ENCODE peak calls at places on chromosomes 2 and 18, in four cellular contexts. One of them, this sample, is unnamed.

GRCh38 chr18:24024425-24024824 is 9.9 kb downstream of the TTC39C start:
- DNase-seq in skeletal muscle cell: no peak
- DNase-seq in caudate nucleus: no peak
- DNase-seq in HTR-8/SVneo: no peak
- DNase-seq in this sample: no peak

GRCh38 chr2:8627692-8628085 is 54.2 kb upstream of the ID2 start:
- DNase-seq in caudate nucleus: no peak
- DNase-seq in HTR-8/SVneo: no peak
- DNase-seq in skeletal muscle cell: no peak
- DNase-seq in this sample: no peak

GRCh38 chr2:136008205-136008865 is 22.9 kb upstream of the DARS1 start:
- DNase-seq in skeletal muscle cell: no peak
- DNase-seq in caudate nucleus: no peak
- DNase-seq in HTR-8/SVneo: no peak
- DNase-seq in this sample: peak; percentile 86

GRCh38 chr18:79290876-79291275 is 104.9 kb upstream of the NFATC1 start:
- DNase-seq in caudate nucleus: no peak
- DNase-seq in HTR-8/SVneo: no peak
- DNase-seq in skeletal muscle cell: no peak
- DNase-seq in this sample: no peak

GRCh38 chr2:136492901-136493300 is 272.4 kb upstream of the THSD7B start:
- DNase-seq in caudate nucleus: no peak
- DNase-seq in HTR-8/SVneo: no peak
- DNase-seq in skeletal muscle cell: no peak
- DNase-seq in this sample: no peak

GRCh38 chr2:138013651-138014050 is 49.4 kb downstream of the HNMT start:
- DNase-seq in HTR-8/SVneo: no peak
- DNase-seq in caudate nucleus: no peak
- DNase-seq in skeletal muscle cell: no peak
- DNase-seq in this sample: no peak

GRCh38 chr2:186523781-186524180 is 37.7 kb downstream of the ZC3H15 start:
- DNase-seq in HTR-8/SVneo: no peak
- DNase-seq in skeletal muscle cell: no peak
- DNase-seq in caudate nucleus: no peak
- DNase-seq in this sample: no peak

GRCh38 chr2:216474925-216475670 is 23.5 kb upstream of the RPL37A start:
- DNase-seq in HTR-8/SVneo: no peak
- DNase-seq in skeletal muscle cell: no peak
- DNase-seq in caudate nucleus: no peak
- DNase-seq in this sample: no peak

GRCh38 chr2:227248876-227249275 is 76.2 kb upstream of the MFF start:
- DNase-seq in caudate nucleus: no peak
- DNase-seq in skeletal muscle cell: no peak
- DNase-seq in HTR-8/SVneo: no peak
- DNase-seq in this sample: no peak

GRCh38 chr2:193482557-193482956 is 1287.8 kb upstream of the TMEFF2 start:
- DNase-seq in skeletal muscle cell: no peak
- DNase-seq in caudate nucleus: no peak
- DNase-seq in HTR-8/SVneo: no peak
- DNase-seq in this sample: peak; percentile 36

GRCh38 chr18:57856707-57857280 is 53.7 kb upstream of the ATP8B1 start:
- DNase-seq in HTR-8/SVneo: no peak
- DNase-seq in caudate nucleus: no peak
- DNase-seq in skeletal muscle cell: no peak
- DNase-seq in this sample: no peak

GRCh38 chr2:218325566-218326160 is 31.0 kb upstream of the CATIP start:
- DNase-seq in skeletal muscle cell: no peak
- DNase-seq in caudate nucleus: no peak
- DNase-seq in HTR-8/SVneo: no peak
- DNase-seq in this sample: no peak

GRCh38 chr18:76384861-76385680 is 110.0 kb downstream of the ZNF516 start:
- DNase-seq in caudate nucleus: no peak
- DNase-seq in HTR-8/SVneo: no peak
- DNase-seq in skeletal muscle cell: no peak
- DNase-seq in this sample: no peak

GRCh38 chr18:58168221-58168620 is 124.2 kb downstream of the NEDD4L start:
- DNase-seq in skeletal muscle cell: no peak
- DNase-seq in caudate nucleus: no peak
- DNase-seq in HTR-8/SVneo: no peak
- DNase-seq in this sample: no peak

GRCh38 chr18:40380657-40381441 is 1574.2 kb upstream of the PIK3C3 start:
- DNase-seq in skeletal muscle cell: peak; percentile 54
- DNase-seq in caudate nucleus: no peak
- DNase-seq in HTR-8/SVneo: no peak
- DNase-seq in this sample: no peak

GRCh38 chr2:212794471-212794870 is 255.9 kb upstream of the ERBB4 start:
- DNase-seq in skeletal muscle cell: no peak
- DNase-seq in caudate nucleus: no peak
- DNase-seq in HTR-8/SVneo: no peak
- DNase-seq in this sample: no peak

GRCh38 chr18:67862069-67862468 is 345.5 kb upstream of the DSEL start:
- DNase-seq in skeletal muscle cell: no peak
- DNase-seq in caudate nucleus: no peak
- DNase-seq in HTR-8/SVneo: no peak
- DNase-seq in this sample: no peak

GRCh38 chr18:13436596-13436995 is 218.0 kb downstream of the LDLRAD4 start:
- DNase-seq in caudate nucleus: peak; percentile 49
- DNase-seq in skeletal muscle cell: no peak
- DNase-seq in HTR-8/SVneo: no peak
- DNase-seq in this sample: no peak

GRCh38 chr2:12719400-12720104 is 2.8 kb downstream of the TRIB2 start:
- DNase-seq in caudate nucleus: no peak
- DNase-seq in skeletal muscle cell: no peak
- DNase-seq in HTR-8/SVneo: no peak
- DNase-seq in this sample: no peak

GRCh38 chr2:105114551-105114950 is 76.7 kb downstream of the MRPS9 start:
- DNase-seq in caudate nucleus: no peak
- DNase-seq in HTR-8/SVneo: peak; percentile 72
- DNase-seq in skeletal muscle cell: peak; percentile 32
- DNase-seq in this sample: peak; percentile 45

GRCh38 chr2:165847001-165847400 is 53.0 kb upstream of the GALNT3 start:
- DNase-seq in caudate nucleus: no peak
- DNase-seq in HTR-8/SVneo: no peak
- DNase-seq in skeletal muscle cell: no peak
- DNase-seq in this sample: no peak

GRCh38 chr2:164522561-164522981 is 98.7 kb downstream of the GRB14 start:
- DNase-seq in caudate nucleus: no peak
- DNase-seq in HTR-8/SVneo: no peak
- DNase-seq in skeletal muscle cell: no peak
- DNase-seq in this sample: no peak

GRCh38 chr2:96507957-96508520 is 2.9 kb upstream of the NEURL3 start:
- DNase-seq in skeletal muscle cell: no peak
- DNase-seq in HTR-8/SVneo: peak; percentile 85
- DNase-seq in caudate nucleus: peak; percentile 38
- DNase-seq in this sample: peak; percentile 88

GRCh38 chr2:161416633-161417427 is 733 bp downstream of the TBR1 start:
- DNase-seq in skeletal muscle cell: no peak
- DNase-seq in caudate nucleus: no peak
- DNase-seq in HTR-8/SVneo: no peak
- DNase-seq in this sample: no peak

GRCh38 chr18:78999939-79000338 is 20.3 kb downstream of the SALL3 start:
- DNase-seq in HTR-8/SVneo: no peak
- DNase-seq in skeletal muscle cell: no peak
- DNase-seq in caudate nucleus: no peak
- DNase-seq in this sample: no peak

GRCh38 chr2:161946489-161947107 is 127.4 kb downstream of the DPP4 start:
- DNase-seq in HTR-8/SVneo: peak; percentile 3
- DNase-seq in skeletal muscle cell: no peak
- DNase-seq in caudate nucleus: no peak
- DNase-seq in this sample: no peak

GRCh38 chr2:47269316-47270232 is 114.5 kb upstream of the STPG4 start:
- DNase-seq in skeletal muscle cell: peak; percentile 93
- DNase-seq in caudate nucleus: no peak
- DNase-seq in HTR-8/SVneo: peak; percentile 87
- DNase-seq in this sample: no peak

GRCh38 chr18:13611058-13611615 is 115.2 kb downstream of the FAM210A start:
- DNase-seq in skeletal muscle cell: no peak
- DNase-seq in caudate nucleus: no peak
- DNase-seq in HTR-8/SVneo: no peak
- DNase-seq in this sample: peak; percentile 89

GRCh38 chr2:100891911-100892642 is 72.1 kb downstream of the NPAS2 start:
- DNase-seq in skeletal muscle cell: no peak
- DNase-seq in HTR-8/SVneo: no peak
- DNase-seq in caudate nucleus: no peak
- DNase-seq in this sample: no peak

GRCh38 chr2:195602687-195603086 is 54.3 kb upstream of the SLC39A10 start:
- DNase-seq in caudate nucleus: no peak
- DNase-seq in skeletal muscle cell: no peak
- DNase-seq in HTR-8/SVneo: no peak
- DNase-seq in this sample: no peak

GRCh38 chr2:222907790-222908431 is 47.1 kb downstream of the ACSL3 start:
- DNase-seq in HTR-8/SVneo: no peak
- DNase-seq in caudate nucleus: no peak
- DNase-seq in skeletal muscle cell: peak; percentile 52
- DNase-seq in this sample: no peak

GRCh38 chr2:186101603-186102002 is 363.0 kb downstream of the FSIP2 start:
- DNase-seq in HTR-8/SVneo: no peak
- DNase-seq in skeletal muscle cell: no peak
- DNase-seq in caudate nucleus: no peak
- DNase-seq in this sample: no peak

GRCh38 chr18:2197945-2198344 is 373.4 kb downstream of the METTL4 start:
- DNase-seq in caudate nucleus: no peak
- DNase-seq in skeletal muscle cell: no peak
- DNase-seq in HTR-8/SVneo: no peak
- DNase-seq in this sample: no peak

GRCh38 chr2:235223011-235223410 is 270.8 kb upstream of the AGAP1 start:
- DNase-seq in skeletal muscle cell: no peak
- DNase-seq in HTR-8/SVneo: no peak
- DNase-seq in caudate nucleus: no peak
- DNase-seq in this sample: no peak

GRCh38 chr18:55886886-55887285 is 298.9 kb upstream of the TCF4 start:
- DNase-seq in HTR-8/SVneo: no peak
- DNase-seq in skeletal muscle cell: no peak
- DNase-seq in caudate nucleus: no peak
- DNase-seq in this sample: no peak

GRCh38 chr18:48781041-48781989 is 169.4 kb downstream of the SMAD7 start:
- DNase-seq in HTR-8/SVneo: no peak
- DNase-seq in caudate nucleus: peak; percentile 69
- DNase-seq in skeletal muscle cell: peak; percentile 24
- DNase-seq in this sample: peak; percentile 54

GRCh38 chr2:176160251-176161040 is 3.3 kb downstream of the HOXD3 start:
- DNase-seq in caudate nucleus: no peak
- DNase-seq in skeletal muscle cell: no peak
- DNase-seq in HTR-8/SVneo: no peak
- DNase-seq in this sample: no peak

GRCh38 chr2:54470241-54470938 is 14.3 kb downstream of the SPTBN1 start:
- DNase-seq in caudate nucleus: no peak
- DNase-seq in skeletal muscle cell: no peak
- DNase-seq in HTR-8/SVneo: peak; percentile 47
- DNase-seq in this sample: no peak